ENCODE peak calls at places on chromosomes 13 and 19, in six cellular contexts. Q, G, O, U, W and N are unnamed samples.

GRCh38 chr13:76462003-76462402 is 424.2 kb downstream of the KCTD12 start:
- DNase-seq in U (no peak), W (no peak), O (no peak), G (no peak), Q (no peak), N (no peak)

GRCh38 chr13:112903606-112904195 is 65.3 kb upstream of the MCF2L start:
- DNase-seq in G (no peak), U (no peak), W (no peak), Q (no peak), O (no peak), N (no peak)

GRCh38 chr13:46951516-46951915 is 54.7 kb upstream of the HTR2A start:
- DNase-seq in O (no peak), U (no peak), G (no peak), W (no peak), Q (no peak), N (no peak)

GRCh38 chr13:30113983-30114491 is 193.3 kb downstream of the KATNAL1 start:
- DNase-seq in U (no peak), Q (no peak), G (no peak), W (no peak), O (no peak), N (no peak)

GRCh38 chr13:101258071-101258470 is 158.2 kb downstream of the NALCN start:
- DNase-seq in Q (no peak), W (no peak), U (peak; percentile 12), G (no peak), O (peak; percentile 11), N (peak; percentile 36)

GRCh38 chr19:43880483-43880882 is 53.4 kb downstream of the ZNF283 start:
- DNase-seq in Q (no peak), O (no peak), W (no peak), U (no peak), G (no peak), N (no peak)

GRCh38 chr13:21739771-21740170 is 68.9 kb downstream of the FGF9 start:
- DNase-seq in U (no peak), W (no peak), O (no peak), Q (no peak), G (no peak), N (no peak)

GRCh38 chr13:98353750-98354149 is 176.7 kb upstream of the RNF113B start:
- DNase-seq in U (no peak), O (no peak), Q (no peak), W (no peak), G (no peak), N (no peak)

GRCh38 chr13:113937497-113938140 is 36.3 kb downstream of the C13orf46 start:
- DNase-seq in G (no peak), Q (no peak), W (no peak), U (no peak), O (no peak), N (no peak)

GRCh38 chr19:29771708-29772415 is 39.9 kb upstream of the CCNE1 start:
- DNase-seq in U (peak; percentile 61), W (peak; percentile 29), G (peak; percentile 29), O (peak; percentile 62), Q (no peak), N (peak; percentile 57)

GRCh38 chr19:48308695-48309586 is 16.4 kb upstream of the EMP3 start:
- DNase-seq in G (no peak), Q (no peak), U (no peak), W (peak; percentile 72), O (peak; percentile 39), N (peak; percentile 46)

GRCh38 chr13:97211986-97212385 is 10.1 kb upstream of the MBNL2 start:
- DNase-seq in G (no peak), Q (no peak), U (no peak), O (peak; percentile 59), W (peak; percentile 38), N (no peak)

GRCh38 chr13:44578064-44578394 is 1.9 kb upstream of the TSC22D1 start:
- DNase-seq in G (no peak), U (no peak), O (no peak), Q (no peak), W (no peak), N (no peak)

GRCh38 chr13:80555796-80556195 is 214.9 kb upstream of the SPRY2 start:
- DNase-seq in Q (no peak), W (no peak), O (no peak), U (no peak), G (no peak), N (no peak)

GRCh38 chr19:31730270-31730669 is 381.0 kb upstream of the TSHZ3 start:
- DNase-seq in Q (no peak), U (no peak), O (no peak), W (no peak), G (no peak), N (no peak)

GRCh38 chr13:105598551-105598950 is 936.9 kb downstream of the EFNB2 start:
- DNase-seq in W (no peak), U (no peak), Q (no peak), G (no peak), O (peak; percentile 29), N (peak; percentile 41)